ENCODE peak calls at places on chromosomes 4 and X, in six cellular contexts. S is endodermal cell, U is thoracic aorta, A is endothelial cell of umbilical vein, C is tibial nerve, F is neural progenitor cell. Z is an unnamed sample.

GRCh38 chr4:184807797-184808718 is 17.7 kb downstream of the ACSL1 start:
- DNase-seq in S (peak), A (peak), C (no peak), U (no peak), F (peak), Z (peak)

GRCh38 chr4:139666735-139667266 is 1.2 kb downstream of the MGST2 start:
- DNase-seq in U (no peak), S (no peak), C (peak), F (peak), A (peak), Z (no peak)

GRCh38 chr4:2241003-2241402 is 918 bp downstream of the HAUS3 start:
- DNase-seq in F (no peak), C (no peak), U (no peak), A (no peak), S (no peak), Z (no peak)

GRCh38 chrX:120302434-120302833 is 8.8 kb downstream of the TMEM255A start:
- DNase-seq in S (peak), C (no peak), U (no peak), A (no peak), F (peak), Z (no peak)

GRCh38 chr4:32560306-32560705 is 1840.1 kb downstream of the PCDH7 start:
- DNase-seq in C (no peak), U (no peak), A (no peak), S (no peak), F (no peak), Z (no peak)

GRCh38 chrX:154327026-154327820 is 31.6 kb downstream of the TKTL1 start:
- DNase-seq in F (no peak), C (no peak), U (no peak), A (no peak), S (no peak), Z (peak)

GRCh38 chr4:8192748-8193738 is 6.0 kb upstream of the SH3TC1 start:
- DNase-seq in U (no peak), F (no peak), C (peak), A (peak), S (no peak), Z (peak)

GRCh38 chr4:161767116-161767515 is 396.7 kb downstream of the FSTL5 start:
- DNase-seq in S (no peak), U (no peak), A (no peak), C (no peak), F (no peak), Z (peak)

GRCh38 chrX:136812286-136812685 is 31.6 kb upstream of the ARHGEF6 start:
- DNase-seq in S (no peak), A (no peak), C (no peak), U (no peak), F (no peak), Z (no peak)

GRCh38 chrX:126170715-126171114 is 4.6 kb upstream of the DCAF12L2 start:
- DNase-seq in U (no peak), F (no peak), A (no peak), S (no peak), C (no peak), Z (no peak)

GRCh38 chr4:5203309-5203708 is 152.0 kb downstream of the STK32B start:
- DNase-seq in S (no peak), A (no peak), U (no peak), F (no peak), C (no peak), Z (no peak)

GRCh38 chrX:11499076-11500044 is 166.4 kb downstream of the ARHGAP6 start:
- DNase-seq in S (no peak), A (peak), C (no peak), U (no peak), F (no peak), Z (peak)

GRCh38 chr4:179467890-179468289 is 2025.7 kb upstream of the AGA start:
- DNase-seq in A (no peak), U (no peak), F (no peak), C (no peak), S (no peak), Z (peak)

GRCh38 chrX:44400588-44400987 is 57.1 kb upstream of the EFHC2 start:
- DNase-seq in S (no peak), F (no peak), C (no peak), A (peak), U (no peak), Z (peak)

GRCh38 chr4:18568600-18568999 is 547.0 kb upstream of the LCORL start:
- DNase-seq in S (no peak), C (no peak), F (no peak), U (no peak), A (peak), Z (peak)

GRCh38 chr4:98583265-98583664 is 75.1 kb downstream of the TSPAN5 start:
- DNase-seq in U (no peak), S (no peak), C (no peak), F (no peak), A (no peak), Z (no peak)

GRCh38 chr4:128636906-128637305 is 172.6 kb upstream of the JADE1 start:
- DNase-seq in C (no peak), S (no peak), F (no peak), A (no peak), U (no peak), Z (no peak)

GRCh38 chr4:70778888-70779422 is 57.2 kb downstream of the RUFY3 start:
- DNase-seq in C (no peak), A (peak), S (no peak), F (no peak), U (no peak), Z (no peak)

GRCh38 chr4:173247316-173247715 is 78.7 kb downstream of the GALNT7 start:
- DNase-seq in F (no peak), S (no peak), A (no peak), C (no peak), U (no peak), Z (no peak)

GRCh38 chrX:48083212-48083611 is 11.8 kb upstream of the ZNF630 start:
- DNase-seq in A (peak), C (peak), S (peak), F (peak), U (no peak), Z (peak)

GRCh38 chr4:179664628-179665027 is 2222.4 kb upstream of the AGA start:
- DNase-seq in S (no peak), C (no peak), U (no peak), A (no peak), F (no peak), Z (no peak)

GRCh38 chrX:54788446-54788845 is 9.6 kb downstream of the ITIH6 start:
- DNase-seq in A (no peak), U (no peak), S (no peak), C (no peak), F (no peak), Z (no peak)

GRCh38 chrX:13223868-13224555 is 95.8 kb downstream of the ATXN3L start:
- DNase-seq in A (peak), U (no peak), F (no peak), S (no peak), C (no peak), Z (peak)

GRCh38 chr4:20178902-20179576 is 72.7 kb upstream of the SLIT2 start:
- DNase-seq in S (peak), C (no peak), F (no peak), A (no peak), U (no peak), Z (no peak)
- TF ChIP-seq CTCF in S (no peak), C (no peak), F (no peak), A (no peak), U (no peak), Z (no peak)

GRCh38 chr4:6760865-6761264 is 21.7 kb upstream of the KIAA0232 start:
- DNase-seq in F (no peak), U (no peak), S (no peak), C (no peak), A (no peak), Z (no peak)
- H3K27ac ChIP-seq in F (no peak), U (no peak), S (no peak), C (peak), A (no peak), Z (no peak)

DNA sequence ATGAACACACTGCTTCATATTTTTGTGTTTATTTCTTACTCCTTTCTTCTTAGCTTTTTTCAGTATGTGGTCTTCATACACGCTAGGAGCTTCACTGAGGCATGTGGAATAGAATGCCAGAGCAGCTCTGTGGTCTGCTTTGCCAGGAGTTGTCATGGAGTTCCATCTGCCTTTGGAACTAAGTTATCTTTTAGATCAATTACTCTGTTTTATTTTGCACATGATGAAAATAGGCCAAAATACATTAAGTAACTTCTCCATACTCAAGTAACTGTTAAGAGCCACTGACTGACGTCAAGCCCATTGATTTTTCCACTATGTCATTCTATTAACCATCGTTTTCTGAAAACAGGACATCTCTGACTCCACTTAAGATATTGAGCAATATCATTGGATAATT is 415.1 kb upstream of the MAD2L1 start:
- DNase-seq in C (no peak), S (no peak), U (no peak), F (no peak), A (no peak), Z (no peak)
- TF ChIP-seq CTCF in C (no peak), S (no peak), U (no peak), F (no peak), A (no peak), Z (no peak)

DNA sequence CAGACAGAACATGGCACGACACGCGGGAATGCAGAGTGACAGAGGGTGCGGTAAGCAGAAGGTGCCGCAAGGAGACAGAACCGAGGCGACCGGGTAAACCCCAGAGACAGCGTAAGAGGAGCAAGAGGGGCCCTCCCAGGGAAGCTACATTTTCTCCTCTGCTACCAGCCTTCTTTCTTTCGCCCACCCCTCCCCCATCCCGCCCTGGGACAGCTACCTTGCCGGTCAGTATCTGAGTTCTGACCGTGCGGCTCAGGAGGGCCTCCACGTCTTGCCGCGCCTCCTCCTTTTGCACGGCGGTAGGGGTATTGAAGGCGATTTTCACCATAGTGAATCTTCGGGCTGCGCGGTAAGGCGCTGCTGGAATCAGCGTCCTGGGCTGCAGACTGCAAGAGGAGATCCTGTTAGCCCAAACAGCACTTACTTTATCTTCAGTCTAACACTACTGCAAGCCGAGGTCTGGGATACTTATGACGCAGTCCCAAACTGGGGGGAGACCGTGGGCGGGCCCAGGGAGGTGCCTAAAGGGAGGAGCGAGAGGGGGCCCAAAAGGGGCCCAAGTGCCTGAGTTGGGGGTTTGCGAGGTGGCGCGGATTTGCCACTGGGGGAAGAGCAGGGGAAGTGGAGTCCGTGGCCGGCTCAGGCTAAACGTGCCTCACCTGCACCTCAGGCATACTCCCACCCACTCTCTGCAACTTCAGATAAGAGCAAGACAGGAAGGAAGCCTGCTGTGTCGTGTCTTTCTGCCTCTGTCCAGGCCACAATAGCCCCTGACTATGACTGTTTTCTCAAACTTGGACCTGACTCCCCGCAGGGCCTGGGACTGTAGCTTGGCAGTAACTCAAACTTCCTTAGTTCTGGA is at the start of gene ITM2A:
- DNase-seq in U (no peak), C (peak), A (peak), S (peak), F (peak), Z (peak)
- H3K27ac ChIP-seq in U (no peak), C (peak), A (no peak), S (no peak), F (no peak), Z (no peak)

GRCh38 chrX:15931362-15931761 is 76.7 kb upstream of the AP1S2 start:
- DNase-seq in S (no peak), U (no peak), C (no peak), A (no peak), F (no peak), Z (no peak)

GRCh38 chrX:15929231-15929630 is 74.6 kb upstream of the AP1S2 start:
- DNase-seq in F (no peak), U (no peak), C (no peak), S (no peak), A (no peak), Z (no peak)

GRCh38 chrX:15926622-15927021 is 72.0 kb upstream of the AP1S2 start:
- DNase-seq in S (no peak), U (no peak), A (no peak), C (no peak), F (no peak), Z (no peak)

DNA sequence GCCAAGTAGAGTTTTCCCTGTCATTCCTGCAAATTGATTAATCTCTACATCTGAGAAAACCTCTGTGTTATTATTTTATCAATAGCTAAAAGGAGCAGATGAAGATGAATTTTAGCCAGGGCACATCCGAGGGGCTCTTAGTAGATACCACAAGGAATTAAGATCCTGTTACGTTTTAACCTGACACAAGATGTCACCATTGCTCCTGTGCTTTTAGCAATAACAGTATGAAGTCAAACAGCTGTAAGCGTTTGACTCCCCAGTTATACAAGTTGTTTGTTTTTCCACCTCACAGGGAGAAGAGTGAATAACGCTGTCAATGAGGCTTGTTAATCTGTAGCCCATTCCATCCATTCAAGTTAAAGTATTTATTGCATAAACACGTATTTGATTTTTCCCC is 76.0 kb upstream of the AP1S2 start:
- DNase-seq in S (no peak), A (peak), U (no peak), F (peak), C (no peak), Z (no peak)
- TF ChIP-seq CTCF in S (peak), A (peak), U (no peak), F (peak), C (no peak), Z (peak)

DNA sequence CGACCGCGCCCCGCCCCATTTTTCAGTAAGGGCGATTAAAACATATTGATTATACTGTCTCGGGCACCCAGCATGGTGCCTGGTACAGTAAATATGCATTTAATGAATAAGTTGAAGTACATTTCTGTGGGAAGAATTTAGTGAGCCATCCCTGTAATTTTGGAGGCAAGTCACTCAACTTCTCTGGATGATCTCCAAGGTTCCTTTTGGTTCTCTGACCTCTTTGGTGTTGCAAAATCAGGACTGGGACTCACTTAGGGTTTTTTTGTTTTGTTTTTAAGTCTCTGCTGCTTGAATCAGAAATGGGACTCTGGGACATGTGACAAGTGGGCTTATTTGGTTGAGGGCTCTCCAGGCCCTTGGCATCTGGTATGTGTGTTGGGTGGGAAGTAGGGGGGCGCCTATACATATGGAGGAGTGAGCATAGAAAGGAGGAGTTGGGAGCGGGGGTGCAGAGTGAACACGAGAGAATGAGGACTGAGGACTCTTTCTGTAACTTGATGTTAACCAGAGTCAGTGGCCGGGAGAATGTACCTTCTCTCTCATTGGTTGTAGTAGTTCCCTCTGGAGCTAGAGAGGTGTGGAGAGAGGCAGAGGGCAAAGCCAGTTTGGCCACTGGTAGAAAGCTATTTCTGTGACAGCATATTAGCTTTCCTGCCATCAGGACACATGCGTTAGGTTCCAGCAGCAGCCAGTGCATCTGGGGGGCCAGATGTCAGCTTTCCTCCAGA is 1.9 kb downstream of the ARHGAP10 start:
- DNase-seq in U (no peak), A (peak), C (peak), F (peak), S (peak), Z (no peak)
- H3K27ac ChIP-seq in U (peak), A (no peak), C (peak), F (no peak), S (no peak), Z (peak)

DNA sequence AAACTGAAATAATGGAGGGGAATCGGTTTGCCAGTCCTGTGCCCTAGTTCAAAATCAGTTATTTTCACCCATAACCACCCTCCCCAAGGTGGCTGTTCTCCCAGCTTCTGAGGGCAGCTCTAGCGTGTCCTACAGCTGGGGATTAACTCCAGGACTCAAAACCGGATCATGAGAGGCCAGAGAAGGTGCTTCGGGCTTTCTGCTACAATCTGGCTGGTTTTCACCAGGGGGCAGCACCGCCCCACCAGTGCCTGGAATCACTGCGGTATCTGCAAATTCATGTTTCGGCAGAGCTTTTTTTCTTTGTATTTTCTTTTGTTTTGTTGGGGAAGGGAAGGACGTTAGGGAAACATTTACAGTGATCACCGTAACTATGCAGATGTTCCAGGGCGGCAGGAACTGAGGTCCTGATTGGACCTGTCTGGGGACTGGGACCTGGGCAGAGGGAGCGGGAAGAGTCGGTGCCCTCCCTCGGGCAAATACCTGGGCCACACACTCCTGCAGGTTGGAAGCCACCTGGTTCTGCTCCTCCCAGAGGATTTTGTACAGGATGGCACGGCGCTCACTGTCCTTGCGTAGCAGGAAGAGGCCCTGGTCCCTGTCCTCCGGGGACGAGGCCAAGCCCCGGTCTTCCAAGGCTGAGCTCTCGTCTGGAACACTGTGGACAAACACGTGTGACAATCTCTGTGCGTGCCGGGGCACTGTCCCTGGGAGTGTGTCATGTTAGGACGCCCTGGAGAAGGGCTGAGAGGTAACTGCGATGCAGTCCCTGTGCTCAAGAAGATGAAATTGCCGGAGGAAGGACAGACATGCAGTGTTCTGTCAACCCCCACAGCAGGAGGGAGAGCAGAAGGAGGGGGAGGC is 28.7 kb downstream of the PDHA1 start:
- DNase-seq in A (peak), F (peak), S (peak), C (peak), U (no peak), Z (peak)
- TF ChIP-seq CTCF in A (peak), F (peak), S (peak), C (peak), U (peak), Z (peak)

DNA sequence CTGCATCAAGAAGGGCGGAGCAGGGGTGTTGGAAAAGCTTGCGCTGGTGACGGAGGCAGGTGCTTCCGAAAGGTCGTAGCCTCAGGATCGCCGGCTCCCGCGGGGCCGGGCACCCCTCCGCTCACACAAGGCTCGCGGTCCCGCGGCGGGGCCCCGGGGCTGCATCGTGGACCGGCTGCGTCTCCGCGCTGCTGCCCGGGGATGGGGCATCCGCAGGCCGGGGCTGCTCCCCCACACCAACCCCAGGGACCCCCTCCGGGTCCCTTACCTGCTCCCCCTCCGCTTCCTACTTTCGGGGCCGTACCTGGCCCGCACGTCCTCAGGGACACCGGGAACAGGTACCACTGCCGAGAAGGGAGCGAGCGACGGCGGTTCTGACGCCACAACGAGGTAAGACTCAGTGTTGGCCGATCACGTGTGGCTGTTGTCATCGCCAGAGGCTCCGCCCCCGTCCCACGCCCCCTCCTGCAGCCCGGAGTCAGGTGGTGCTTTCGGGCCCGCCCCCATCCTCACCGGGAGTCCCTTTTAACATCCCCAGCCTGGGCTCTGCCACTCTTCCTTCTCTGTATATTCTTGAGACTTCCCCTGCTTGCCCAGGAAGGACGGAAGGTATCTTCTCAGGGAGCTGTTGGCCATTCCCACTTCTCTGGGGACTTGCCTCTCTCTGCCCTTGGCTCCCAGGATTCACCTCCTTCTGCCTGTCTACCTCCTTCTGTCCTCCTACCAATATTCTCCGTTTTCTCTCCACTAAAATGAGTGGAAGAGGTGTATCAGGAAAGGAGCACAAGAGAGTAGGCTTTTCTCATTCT is at the start of gene BEX2:
- DNase-seq in S (peak), F (peak), A (peak), U (peak), C (peak), Z (peak)
- H3K27ac ChIP-seq in S (no peak), F (no peak), A (no peak), U (no peak), C (peak), Z (no peak)